ENCODE peak calls at places on chromosome 16, in eight cellular contexts. One of them, this sample, is unnamed. For H3K36me3, the result is how much of the 10 kb centered on the place peaks cover.

GRCh38 chr16:58222532-58223316 is 24.8 kb upstream of the CSNK2A2 start:
- DNase-seq in tibial nerve: no peak
- DNase-seq in IMR-90: peak
- DNase-seq in right lobe of liver: peak
- DNase-seq in Peyer's patch: no peak
- DNase-seq in sigmoid colon: no peak
- DNase-seq in heart left ventricle: no peak
- DNase-seq in stomach: no peak
- DNase-seq in this sample: no peak

GRCh38 chr16:67169011-67169451 is 1.3 kb upstream of the NOL3 start:
- DNase-seq in tibial nerve: no peak
- DNase-seq in IMR-90: no peak
- DNase-seq in right lobe of liver: no peak
- DNase-seq in Peyer's patch: no peak
- DNase-seq in sigmoid colon: no peak
- DNase-seq in heart left ventricle: no peak
- DNase-seq in stomach: no peak
- DNase-seq in this sample: no peak

GRCh38 chr16:81018496-81018895 is 11.5 kb downstream of the CENPN start:
- DNase-seq in tibial nerve: no peak
- DNase-seq in IMR-90: no peak
- DNase-seq in right lobe of liver: no peak
- DNase-seq in Peyer's patch: no peak
- DNase-seq in sigmoid colon: no peak
- DNase-seq in heart left ventricle: no peak
- DNase-seq in stomach: no peak
- DNase-seq in this sample: no peak

GRCh38 chr16:3248596-3248995 is 7.8 kb downstream of the MEFV start:
- DNase-seq in tibial nerve: no peak
- DNase-seq in IMR-90: no peak
- DNase-seq in right lobe of liver: no peak
- DNase-seq in Peyer's patch: peak
- DNase-seq in sigmoid colon: no peak
- DNase-seq in heart left ventricle: no peak
- DNase-seq in stomach: no peak
- DNase-seq in this sample: no peak

GRCh38 chr16:19386555-19386954 is 31.1 kb upstream of the TMC5 start:
- DNase-seq in tibial nerve: no peak
- DNase-seq in IMR-90: no peak
- DNase-seq in right lobe of liver: no peak
- DNase-seq in Peyer's patch: no peak
- DNase-seq in sigmoid colon: no peak
- DNase-seq in heart left ventricle: no peak
- DNase-seq in stomach: no peak
- DNase-seq in this sample: no peak

GRCh38 chr16:19644877-19645276 is 73.2 kb downstream of the KNOP1 start:
- DNase-seq in tibial nerve: peak
- DNase-seq in IMR-90: peak
- DNase-seq in right lobe of liver: no peak
- DNase-seq in Peyer's patch: peak
- DNase-seq in sigmoid colon: peak
- DNase-seq in heart left ventricle: peak
- DNase-seq in stomach: no peak
- DNase-seq in this sample: no peak

GRCh38 chr16:75272097-75272548 is 20.7 kb upstream of the BCAR1 start:
- DNase-seq in tibial nerve: no peak
- DNase-seq in IMR-90: no peak
- DNase-seq in right lobe of liver: no peak
- DNase-seq in Peyer's patch: no peak
- DNase-seq in sigmoid colon: no peak
- DNase-seq in heart left ventricle: no peak
- DNase-seq in stomach: no peak
- DNase-seq in this sample: no peak

GRCh38 chr16:24717411-24717810 is 12.0 kb upstream of the TNRC6A start:
- DNase-seq in tibial nerve: peak
- DNase-seq in IMR-90: peak
- DNase-seq in right lobe of liver: no peak
- DNase-seq in Peyer's patch: no peak
- DNase-seq in sigmoid colon: no peak
- DNase-seq in heart left ventricle: no peak
- DNase-seq in stomach: no peak
- DNase-seq in this sample: no peak

DNA sequence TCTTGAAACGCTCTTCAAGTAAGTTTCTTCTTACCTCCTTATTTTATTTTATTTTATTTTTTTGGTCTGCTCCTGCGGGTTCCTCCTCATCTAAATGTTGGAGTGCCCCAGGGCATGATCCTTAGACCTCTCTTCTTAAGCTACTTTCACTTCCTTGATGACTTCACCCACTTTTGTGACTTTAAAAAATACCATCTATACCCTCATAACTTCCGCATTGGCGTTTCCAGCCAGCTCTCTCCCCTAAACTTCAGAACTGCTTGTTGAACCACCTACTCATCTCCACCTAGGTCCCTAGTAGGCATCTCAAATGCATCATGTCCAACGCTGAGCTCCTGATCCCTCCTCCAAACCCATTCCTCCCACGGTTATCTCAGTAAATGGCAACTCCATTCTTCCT is 51.4 kb upstream of the NFAT5 start:
- DNase-seq in tibial nerve: no peak
- DNase-seq in IMR-90: no peak
- DNase-seq in right lobe of liver: no peak
- DNase-seq in Peyer's patch: no peak
- DNase-seq in sigmoid colon: no peak
- DNase-seq in heart left ventricle: no peak
- DNase-seq in stomach: no peak
- DNase-seq in this sample: no peak
- H3K36me3 ChIP-seq in tibial nerve: under half
- H3K36me3 ChIP-seq in IMR-90: under half
- H3K36me3 ChIP-seq in right lobe of liver: under half
- H3K36me3 ChIP-seq in Peyer's patch: under half
- H3K36me3 ChIP-seq in sigmoid colon: under half
- H3K36me3 ChIP-seq in heart left ventricle: under half
- H3K36me3 ChIP-seq in stomach: under half
- H3K36me3 ChIP-seq in this sample: under half

GRCh38 chr16:65574311-65574966 is 452.6 kb upstream of the CDH11 start:
- DNase-seq in tibial nerve: no peak
- DNase-seq in IMR-90: no peak
- DNase-seq in right lobe of liver: no peak
- DNase-seq in Peyer's patch: no peak
- DNase-seq in sigmoid colon: no peak
- DNase-seq in heart left ventricle: no peak
- DNase-seq in stomach: no peak
- DNase-seq in this sample: no peak

GRCh38 chr16:65576139-65576538 is 454.3 kb upstream of the CDH11 start:
- DNase-seq in tibial nerve: no peak
- DNase-seq in IMR-90: no peak
- DNase-seq in right lobe of liver: no peak
- DNase-seq in Peyer's patch: no peak
- DNase-seq in sigmoid colon: no peak
- DNase-seq in heart left ventricle: no peak
- DNase-seq in stomach: no peak
- DNase-seq in this sample: no peak

GRCh38 chr16:65570261-65570660 is 448.4 kb upstream of the CDH11 start:
- DNase-seq in tibial nerve: no peak
- DNase-seq in IMR-90: no peak
- DNase-seq in right lobe of liver: no peak
- DNase-seq in Peyer's patch: no peak
- DNase-seq in sigmoid colon: no peak
- DNase-seq in heart left ventricle: no peak
- DNase-seq in stomach: no peak
- DNase-seq in this sample: no peak

GRCh38 chr16:65576631-65577030 is 454.8 kb upstream of the CDH11 start:
- DNase-seq in tibial nerve: no peak
- DNase-seq in IMR-90: no peak
- DNase-seq in right lobe of liver: no peak
- DNase-seq in Peyer's patch: no peak
- DNase-seq in sigmoid colon: no peak
- DNase-seq in heart left ventricle: no peak
- DNase-seq in stomach: no peak
- DNase-seq in this sample: no peak

DNA sequence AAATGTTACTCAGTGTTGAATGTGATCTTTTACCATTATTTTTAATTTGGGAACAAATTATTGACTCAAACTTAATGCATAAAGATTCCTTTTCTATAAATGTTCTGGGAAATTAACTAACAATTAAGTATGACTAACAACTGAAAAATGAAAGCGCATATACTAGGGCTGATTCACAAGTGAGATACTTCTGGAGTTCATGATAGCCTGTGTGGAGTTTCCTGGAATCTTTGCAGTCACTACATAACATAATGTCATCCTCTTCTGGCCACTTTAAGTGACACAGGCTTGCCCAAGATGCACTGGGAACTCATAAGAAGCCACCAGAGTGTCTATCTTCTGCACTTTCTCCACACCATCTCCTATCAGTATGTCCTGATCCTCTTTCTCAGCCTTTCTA is 450.3 kb upstream of the CDH11 start:
- DNase-seq in tibial nerve: no peak
- DNase-seq in IMR-90: peak
- DNase-seq in right lobe of liver: no peak
- DNase-seq in Peyer's patch: no peak
- DNase-seq in sigmoid colon: no peak
- DNase-seq in heart left ventricle: no peak
- DNase-seq in stomach: no peak
- DNase-seq in this sample: no peak
- TF ChIP-seq CTCF in tibial nerve: no peak
- TF ChIP-seq CTCF in IMR-90: peak
- TF ChIP-seq CTCF in right lobe of liver: no peak
- TF ChIP-seq CTCF in Peyer's patch: no peak
- TF ChIP-seq CTCF in sigmoid colon: no peak
- TF ChIP-seq CTCF in heart left ventricle: no peak
- TF ChIP-seq CTCF in stomach: no peak
- TF ChIP-seq CTCF in this sample: no peak

GRCh38 chr16:20650400-20651159 is 46.9 kb downstream of the ACSM1 start:
- DNase-seq in tibial nerve: no peak
- DNase-seq in IMR-90: no peak
- DNase-seq in right lobe of liver: no peak
- DNase-seq in Peyer's patch: no peak
- DNase-seq in sigmoid colon: no peak
- DNase-seq in heart left ventricle: no peak
- DNase-seq in stomach: no peak
- DNase-seq in this sample: no peak
- TF ChIP-seq POLR2A in tibial nerve: no peak
- TF ChIP-seq POLR2A in IMR-90: no peak
- TF ChIP-seq POLR2A in right lobe of liver: no peak
- TF ChIP-seq POLR2A in Peyer's patch: no peak
- TF ChIP-seq POLR2A in sigmoid colon: no peak
- TF ChIP-seq POLR2A in heart left ventricle: no peak
- TF ChIP-seq POLR2A in stomach: no peak
- TF ChIP-seq POLR2A in this sample: no peak

GRCh38 chr16:27539120-27539519 is 10.6 kb downstream of the GTF3C1 start:
- DNase-seq in tibial nerve: no peak
- DNase-seq in IMR-90: no peak
- DNase-seq in right lobe of liver: no peak
- DNase-seq in Peyer's patch: no peak
- DNase-seq in sigmoid colon: no peak
- DNase-seq in heart left ventricle: no peak
- DNase-seq in stomach: no peak
- DNase-seq in this sample: no peak
- H3K36me3 ChIP-seq in tibial nerve: under half
- H3K36me3 ChIP-seq in IMR-90: half or more
- H3K36me3 ChIP-seq in right lobe of liver: under half
- H3K36me3 ChIP-seq in Peyer's patch: under half
- H3K36me3 ChIP-seq in sigmoid colon: under half
- H3K36me3 ChIP-seq in heart left ventricle: half or more
- H3K36me3 ChIP-seq in stomach: half or more
- H3K36me3 ChIP-seq in this sample: under half

GRCh38 chr16:22318690-22319358 is 21.6 kb downstream of the POLR3E start:
- DNase-seq in tibial nerve: no peak
- DNase-seq in IMR-90: peak
- DNase-seq in right lobe of liver: peak
- DNase-seq in Peyer's patch: peak
- DNase-seq in sigmoid colon: peak
- DNase-seq in heart left ventricle: no peak
- DNase-seq in stomach: peak
- DNase-seq in this sample: no peak
- TF ChIP-seq CTCF in tibial nerve: peak
- TF ChIP-seq CTCF in IMR-90: peak
- TF ChIP-seq CTCF in right lobe of liver: peak
- TF ChIP-seq CTCF in Peyer's patch: peak
- TF ChIP-seq CTCF in sigmoid colon: peak
- TF ChIP-seq CTCF in heart left ventricle: peak
- TF ChIP-seq CTCF in stomach: peak
- TF ChIP-seq CTCF in this sample: peak

GRCh38 chr16:28898942-28899341 is 20.7 kb downstream of the ATP2A1 start:
- DNase-seq in tibial nerve: no peak
- DNase-seq in IMR-90: no peak
- DNase-seq in right lobe of liver: no peak
- DNase-seq in Peyer's patch: no peak
- DNase-seq in sigmoid colon: no peak
- DNase-seq in heart left ventricle: no peak
- DNase-seq in stomach: no peak
- DNase-seq in this sample: no peak
- TF ChIP-seq POLR2A in tibial nerve: no peak
- TF ChIP-seq POLR2A in IMR-90: no peak
- TF ChIP-seq POLR2A in right lobe of liver: no peak
- TF ChIP-seq POLR2A in Peyer's patch: no peak
- TF ChIP-seq POLR2A in sigmoid colon: no peak
- TF ChIP-seq POLR2A in heart left ventricle: no peak
- TF ChIP-seq POLR2A in stomach: no peak
- TF ChIP-seq POLR2A in this sample: no peak

DNA sequence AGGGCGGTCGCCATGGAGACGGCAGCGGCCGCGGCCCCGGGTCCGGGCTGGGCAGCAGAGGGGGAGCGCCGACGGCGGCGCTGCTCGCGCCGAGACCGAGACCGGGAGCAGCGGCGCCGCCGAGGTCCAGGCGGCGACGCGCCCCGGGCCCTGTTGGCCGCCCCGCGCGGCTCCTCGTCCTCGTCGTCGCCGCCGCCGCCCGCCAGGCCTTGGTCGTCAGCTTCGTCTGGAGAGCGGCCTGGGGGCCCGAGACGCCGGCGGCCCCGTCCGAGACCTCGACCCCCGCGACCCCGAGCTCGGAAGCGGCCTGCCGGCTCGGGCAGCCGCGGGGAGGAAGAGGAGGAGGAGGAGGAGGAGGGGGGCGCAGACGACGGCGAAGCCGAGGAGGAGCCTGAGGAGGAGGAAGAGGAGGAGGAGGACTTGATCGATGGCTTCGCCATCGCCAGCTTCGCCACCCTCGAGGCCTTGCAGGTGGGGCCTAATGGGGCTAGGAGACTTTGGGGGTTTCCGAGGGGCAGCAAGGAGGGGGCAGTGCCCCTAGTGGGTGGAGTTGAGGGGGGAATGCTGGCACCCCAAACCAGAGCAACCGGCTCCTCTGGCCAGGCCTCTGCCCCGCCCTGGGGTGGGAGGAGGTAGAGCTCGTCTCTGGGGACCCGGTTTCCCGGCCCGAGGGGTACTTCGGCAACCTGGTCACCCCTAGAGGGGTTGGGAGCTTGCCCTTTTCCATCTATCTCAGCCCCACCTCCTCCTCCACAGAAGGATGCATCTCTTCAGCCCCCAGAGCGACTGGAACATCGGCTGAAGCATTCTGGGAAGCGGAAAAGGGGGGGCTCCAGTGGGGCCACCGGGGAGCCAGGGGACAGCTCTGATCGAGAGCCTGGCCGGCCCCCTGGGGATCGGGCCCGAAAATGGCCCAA is 1.5 kb downstream of the FBRS start:
- DNase-seq in tibial nerve: no peak
- DNase-seq in IMR-90: no peak
- DNase-seq in right lobe of liver: peak
- DNase-seq in Peyer's patch: peak
- DNase-seq in sigmoid colon: peak
- DNase-seq in heart left ventricle: no peak
- DNase-seq in stomach: no peak
- DNase-seq in this sample: peak
- H3K36me3 ChIP-seq in tibial nerve: under half
- H3K36me3 ChIP-seq in IMR-90: half or more
- H3K36me3 ChIP-seq in right lobe of liver: under half
- H3K36me3 ChIP-seq in Peyer's patch: under half
- H3K36me3 ChIP-seq in sigmoid colon: under half
- H3K36me3 ChIP-seq in heart left ventricle: half or more
- H3K36me3 ChIP-seq in stomach: half or more
- H3K36me3 ChIP-seq in this sample: under half